ENCODE peak calls at places on chromosomes 13 and 19, in nine cellular contexts. One of them, this sample, is unnamed.

GRCh38 chr13:42466123-42466522 is 107.8 kb upstream of the TNFSF11 start:
- DNase-seq in erythroblast: no peak
- DNase-seq in smooth muscle cell of the brain vasculature: no peak
- DNase-seq in stimulated activated CD8-positive, alpha-beta memory T cell treated with anti-CD3 and anti-CD28 coated beads, Interleukin-2, amount 100 ng/mL, for 48 hours: no peak
- DNase-seq in Kasumi-1: peak; percentile 39
- DNase-seq in NCI-H2081 treated with DMSO at 0.1 percent for 48 hours: no peak
- DNase-seq in stimulated activated naive B cell treated with anti-CD40 and anti-IgM and Interleukin-4, amounts not matched to agents 10 μg/mL and 1 μg/mL and 100 μg/mL, for 72 hours: no peak
- DNase-seq in WTC11: no peak
- DNase-seq in pons: no peak
- DNase-seq in this sample: no peak

GRCh38 chr19:32866564-32867265 is 2.9 kb downstream of the SLC7A9 start:
- DNase-seq in erythroblast: no peak
- DNase-seq in smooth muscle cell of the brain vasculature: no peak
- DNase-seq in stimulated activated CD8-positive, alpha-beta memory T cell treated with anti-CD3 and anti-CD28 coated beads, Interleukin-2, amount 100 ng/mL, for 48 hours: no peak
- DNase-seq in Kasumi-1: no peak
- DNase-seq in NCI-H2081 treated with DMSO at 0.1 percent for 48 hours: no peak
- DNase-seq in stimulated activated naive B cell treated with anti-CD40 and anti-IgM and Interleukin-4, amounts not matched to agents 10 μg/mL and 1 μg/mL and 100 μg/mL, for 72 hours: no peak
- DNase-seq in WTC11: no peak
- DNase-seq in pons: no peak
- DNase-seq in this sample: no peak

GRCh38 chr19:28999733-29000433 is 213.1 kb downstream of the UQCRFS1 start:
- DNase-seq in erythroblast: no peak
- DNase-seq in smooth muscle cell of the brain vasculature: no peak
- DNase-seq in stimulated activated CD8-positive, alpha-beta memory T cell treated with anti-CD3 and anti-CD28 coated beads, Interleukin-2, amount 100 ng/mL, for 48 hours: no peak
- DNase-seq in Kasumi-1: no peak
- DNase-seq in NCI-H2081 treated with DMSO at 0.1 percent for 48 hours: no peak
- DNase-seq in stimulated activated naive B cell treated with anti-CD40 and anti-IgM and Interleukin-4, amounts not matched to agents 10 μg/mL and 1 μg/mL and 100 μg/mL, for 72 hours: no peak
- DNase-seq in WTC11: no peak
- DNase-seq in pons: no peak
- DNase-seq in this sample: no peak

GRCh38 chr13:59103004-59103768 is 1060.5 kb downstream of the DIAPH3 start:
- DNase-seq in erythroblast: no peak
- DNase-seq in smooth muscle cell of the brain vasculature: no peak
- DNase-seq in stimulated activated CD8-positive, alpha-beta memory T cell treated with anti-CD3 and anti-CD28 coated beads, Interleukin-2, amount 100 ng/mL, for 48 hours: no peak
- DNase-seq in Kasumi-1: no peak
- DNase-seq in NCI-H2081 treated with DMSO at 0.1 percent for 48 hours: no peak
- DNase-seq in stimulated activated naive B cell treated with anti-CD40 and anti-IgM and Interleukin-4, amounts not matched to agents 10 μg/mL and 1 μg/mL and 100 μg/mL, for 72 hours: no peak
- DNase-seq in WTC11: no peak
- DNase-seq in pons: no peak
- DNase-seq in this sample: no peak

GRCh38 chr13:45219938-45220375 is 19.1 kb upstream of the KCTD4 start:
- DNase-seq in erythroblast: no peak
- DNase-seq in smooth muscle cell of the brain vasculature: no peak
- DNase-seq in stimulated activated CD8-positive, alpha-beta memory T cell treated with anti-CD3 and anti-CD28 coated beads, Interleukin-2, amount 100 ng/mL, for 48 hours: no peak
- DNase-seq in Kasumi-1: peak; percentile 28
- DNase-seq in NCI-H2081 treated with DMSO at 0.1 percent for 48 hours: no peak
- DNase-seq in stimulated activated naive B cell treated with anti-CD40 and anti-IgM and Interleukin-4, amounts not matched to agents 10 μg/mL and 1 μg/mL and 100 μg/mL, for 72 hours: no peak
- DNase-seq in WTC11: no peak
- DNase-seq in pons: no peak
- DNase-seq in this sample: no peak

GRCh38 chr19:43562698-43563241 is 12.6 kb downstream of the XRCC1 start:
- DNase-seq in erythroblast: peak; percentile 55
- DNase-seq in smooth muscle cell of the brain vasculature: peak; percentile 62
- DNase-seq in stimulated activated CD8-positive, alpha-beta memory T cell treated with anti-CD3 and anti-CD28 coated beads, Interleukin-2, amount 100 ng/mL, for 48 hours: peak; percentile 44
- DNase-seq in Kasumi-1: peak; percentile 99
- DNase-seq in NCI-H2081 treated with DMSO at 0.1 percent for 48 hours: peak; percentile 80
- DNase-seq in stimulated activated naive B cell treated with anti-CD40 and anti-IgM and Interleukin-4, amounts not matched to agents 10 μg/mL and 1 μg/mL and 100 μg/mL, for 72 hours: peak; percentile 63
- DNase-seq in WTC11: no peak
- DNase-seq in pons: peak; percentile 74
- DNase-seq in this sample: peak; percentile 63

GRCh38 chr13:104015646-104016396 is 949.6 kb upstream of the SLC10A2 start:
- DNase-seq in erythroblast: no peak
- DNase-seq in smooth muscle cell of the brain vasculature: peak; percentile 37
- DNase-seq in stimulated activated CD8-positive, alpha-beta memory T cell treated with anti-CD3 and anti-CD28 coated beads, Interleukin-2, amount 100 ng/mL, for 48 hours: no peak
- DNase-seq in Kasumi-1: no peak
- DNase-seq in NCI-H2081 treated with DMSO at 0.1 percent for 48 hours: no peak
- DNase-seq in stimulated activated naive B cell treated with anti-CD40 and anti-IgM and Interleukin-4, amounts not matched to agents 10 μg/mL and 1 μg/mL and 100 μg/mL, for 72 hours: no peak
- DNase-seq in WTC11: no peak
- DNase-seq in pons: no peak
- DNase-seq in this sample: no peak

GRCh38 chr13:67402546-67402945 is 172.4 kb upstream of the PCDH9 start:
- DNase-seq in erythroblast: no peak
- DNase-seq in smooth muscle cell of the brain vasculature: no peak
- DNase-seq in stimulated activated CD8-positive, alpha-beta memory T cell treated with anti-CD3 and anti-CD28 coated beads, Interleukin-2, amount 100 ng/mL, for 48 hours: no peak
- DNase-seq in Kasumi-1: no peak
- DNase-seq in NCI-H2081 treated with DMSO at 0.1 percent for 48 hours: no peak
- DNase-seq in stimulated activated naive B cell treated with anti-CD40 and anti-IgM and Interleukin-4, amounts not matched to agents 10 μg/mL and 1 μg/mL and 100 μg/mL, for 72 hours: no peak
- DNase-seq in WTC11: no peak
- DNase-seq in pons: no peak
- DNase-seq in this sample: no peak

GRCh38 chr19:39422020-39422419 is 9.6 kb downstream of the PLEKHG2 start:
- DNase-seq in erythroblast: no peak
- DNase-seq in smooth muscle cell of the brain vasculature: no peak
- DNase-seq in stimulated activated CD8-positive, alpha-beta memory T cell treated with anti-CD3 and anti-CD28 coated beads, Interleukin-2, amount 100 ng/mL, for 48 hours: no peak
- DNase-seq in Kasumi-1: no peak
- DNase-seq in NCI-H2081 treated with DMSO at 0.1 percent for 48 hours: no peak
- DNase-seq in stimulated activated naive B cell treated with anti-CD40 and anti-IgM and Interleukin-4, amounts not matched to agents 10 μg/mL and 1 μg/mL and 100 μg/mL, for 72 hours: no peak
- DNase-seq in WTC11: no peak
- DNase-seq in pons: no peak
- DNase-seq in this sample: no peak

GRCh38 chr19:2762783-2763496 is 20.1 kb downstream of the SGTA start:
- DNase-seq in erythroblast: no peak
- DNase-seq in smooth muscle cell of the brain vasculature: no peak
- DNase-seq in stimulated activated CD8-positive, alpha-beta memory T cell treated with anti-CD3 and anti-CD28 coated beads, Interleukin-2, amount 100 ng/mL, for 48 hours: no peak
- DNase-seq in Kasumi-1: no peak
- DNase-seq in NCI-H2081 treated with DMSO at 0.1 percent for 48 hours: no peak
- DNase-seq in stimulated activated naive B cell treated with anti-CD40 and anti-IgM and Interleukin-4, amounts not matched to agents 10 μg/mL and 1 μg/mL and 100 μg/mL, for 72 hours: no peak
- DNase-seq in WTC11: no peak
- DNase-seq in pons: no peak
- DNase-seq in this sample: no peak

GRCh38 chr19:33207040-33207620 is 13.0 kb downstream of the LRP3 start:
- DNase-seq in erythroblast: no peak
- DNase-seq in smooth muscle cell of the brain vasculature: no peak
- DNase-seq in stimulated activated CD8-positive, alpha-beta memory T cell treated with anti-CD3 and anti-CD28 coated beads, Interleukin-2, amount 100 ng/mL, for 48 hours: no peak
- DNase-seq in Kasumi-1: no peak
- DNase-seq in NCI-H2081 treated with DMSO at 0.1 percent for 48 hours: no peak
- DNase-seq in stimulated activated naive B cell treated with anti-CD40 and anti-IgM and Interleukin-4, amounts not matched to agents 10 μg/mL and 1 μg/mL and 100 μg/mL, for 72 hours: no peak
- DNase-seq in WTC11: no peak
- DNase-seq in pons: no peak
- DNase-seq in this sample: no peak

GRCh38 chr13:33206425-33206824 is 79.1 kb downstream of the STARD13 start:
- DNase-seq in erythroblast: no peak
- DNase-seq in smooth muscle cell of the brain vasculature: no peak
- DNase-seq in stimulated activated CD8-positive, alpha-beta memory T cell treated with anti-CD3 and anti-CD28 coated beads, Interleukin-2, amount 100 ng/mL, for 48 hours: no peak
- DNase-seq in Kasumi-1: no peak
- DNase-seq in NCI-H2081 treated with DMSO at 0.1 percent for 48 hours: no peak
- DNase-seq in stimulated activated naive B cell treated with anti-CD40 and anti-IgM and Interleukin-4, amounts not matched to agents 10 μg/mL and 1 μg/mL and 100 μg/mL, for 72 hours: no peak
- DNase-seq in WTC11: no peak
- DNase-seq in pons: no peak
- DNase-seq in this sample: no peak

GRCh38 chr19:13839193-13839937 is 37.6 kb upstream of the NANOS3 start:
- DNase-seq in erythroblast: peak; percentile 90
- DNase-seq in smooth muscle cell of the brain vasculature: no peak
- DNase-seq in stimulated activated CD8-positive, alpha-beta memory T cell treated with anti-CD3 and anti-CD28 coated beads, Interleukin-2, amount 100 ng/mL, for 48 hours: peak; percentile 80
- DNase-seq in Kasumi-1: peak; percentile 85
- DNase-seq in NCI-H2081 treated with DMSO at 0.1 percent for 48 hours: no peak
- DNase-seq in stimulated activated naive B cell treated with anti-CD40 and anti-IgM and Interleukin-4, amounts not matched to agents 10 μg/mL and 1 μg/mL and 100 μg/mL, for 72 hours: peak; percentile 83
- DNase-seq in WTC11: peak; percentile 57
- DNase-seq in pons: peak; percentile 55
- DNase-seq in this sample: no peak